ENCODE peak calls at places on chromosomes 1 and 21, in six cellular contexts. G, C, B, P, U and H are unnamed samples.

GRCh38 chr1:19166066-19166465 is 44.0 kb downstream of the UBR4 start:
- ATAC-seq in C (no peak), U (no peak), B (no peak), P (no peak), G (no peak), H (no peak)

GRCh38 chr1:116503535-116504307 is 67.1 kb downstream of the CD58 start:
- ATAC-seq in U (peak; percentile 20), B (peak; percentile 62), P (peak; percentile 47), G (peak; percentile 11), C (peak; percentile 43), H (peak; percentile 17)

GRCh38 chr1:159900086-159900680 is at the start of gene CFAP45:
- ATAC-seq in P (peak; percentile 93), C (peak; percentile 51), U (peak; percentile 71), G (peak; percentile 94), B (peak; percentile 95), H (no peak)

GRCh38 chr1:51301152-51301843 is 29.1 kb downstream of the TTC39A start:
- ATAC-seq in B (no peak), P (no peak), C (peak; percentile 45), G (no peak), U (no peak), H (peak; percentile 48)

GRCh38 chr1:115771094-115771846 is 2.8 kb upstream of the CASQ2 start:
- ATAC-seq in B (peak; percentile 19), G (no peak), C (no peak), U (no peak), P (peak; percentile 9), H (no peak)

GRCh38 chr1:202662081-202662480 is 48.2 kb downstream of the SYT2 start:
- ATAC-seq in C (no peak), U (no peak), G (no peak), B (no peak), P (no peak), H (no peak)

GRCh38 chr1:59833991-59834390 is 19.2 kb downstream of the HOOK1 start:
- ATAC-seq in U (no peak), P (no peak), B (no peak), G (no peak), C (no peak), H (no peak)

GRCh38 chr1:23395162-23395724 is 25.6 kb upstream of the ZNF436 start:
- ATAC-seq in B (peak; percentile 69), U (no peak), G (peak; percentile 41), C (no peak), P (no peak), H (no peak)

GRCh38 chr1:20469406-20470076 is 16.5 kb downstream of the CAMK2N1 start:
- ATAC-seq in P (no peak), G (no peak), U (no peak), B (no peak), C (no peak), H (no peak)

GRCh38 chr21:29296452-29296851 is 2.3 kb upstream of the BACH1 start:
- ATAC-seq in B (no peak), G (no peak), P (no peak), C (no peak), U (no peak), H (no peak)

GRCh38 chr1:213176341-213176740 is 125.3 kb downstream of the RPS6KC1 start:
- ATAC-seq in C (no peak), B (no peak), P (no peak), U (no peak), G (no peak), H (no peak)

GRCh38 chr1:181846681-181847080 is 214.8 kb downstream of the ZNF648 start:
- ATAC-seq in C (peak; percentile 48), P (no peak), G (no peak), B (no peak), U (peak; percentile 27), H (peak; percentile 24)